ENCODE peak calls at places on chromosomes 11 and 22, in seven cellular contexts. One of them, this sample, is unnamed.

GRCh38 chr11:134755535-134755934 is 343.5 kb upstream of the B3GAT1 start:
- DNase-seq in astrocyte: no peak
- DNase-seq in psoas muscle: no peak
- DNase-seq in left ventricle myocardium inferior: no peak
- DNase-seq in transverse colon: no peak
- DNase-seq in tibial nerve: no peak
- DNase-seq in OCI-LY7: no peak
- DNase-seq in this sample: no peak

GRCh38 chr11:2562897-2563215 is 118.0 kb downstream of the KCNQ1 start:
- DNase-seq in OCI-LY7: no peak
- DNase-seq in psoas muscle: no peak
- DNase-seq in transverse colon: no peak
- DNase-seq in left ventricle myocardium inferior: no peak
- DNase-seq in astrocyte: no peak
- DNase-seq in tibial nerve: no peak
- DNase-seq in this sample: no peak

GRCh38 chr11:65559951-65560537 is 1.9 kb upstream of the LTBP3 start:
- DNase-seq in transverse colon: peak; percentile 64
- DNase-seq in psoas muscle: no peak
- DNase-seq in astrocyte: peak; percentile 55
- DNase-seq in tibial nerve: no peak
- DNase-seq in left ventricle myocardium inferior: no peak
- DNase-seq in OCI-LY7: no peak
- DNase-seq in this sample: no peak

GRCh38 chr11:121485221-121485620 is 32.5 kb upstream of the SORL1-AS1 start:
- DNase-seq in astrocyte: no peak
- DNase-seq in left ventricle myocardium inferior: no peak
- DNase-seq in OCI-LY7: no peak
- DNase-seq in psoas muscle: no peak
- DNase-seq in transverse colon: no peak
- DNase-seq in tibial nerve: no peak
- DNase-seq in this sample: no peak

GRCh38 chr11:76888989-76889388 is 28.3 kb downstream of the ACER3 start:
- DNase-seq in transverse colon: no peak
- DNase-seq in astrocyte: peak; percentile 64
- DNase-seq in tibial nerve: no peak
- DNase-seq in OCI-LY7: no peak
- DNase-seq in left ventricle myocardium inferior: no peak
- DNase-seq in psoas muscle: no peak
- DNase-seq in this sample: no peak

GRCh38 chr11:126547161-126547560 is 191.7 kb downstream of the ST3GAL4 start:
- DNase-seq in OCI-LY7: no peak
- DNase-seq in astrocyte: peak; percentile 88
- DNase-seq in transverse colon: no peak
- DNase-seq in psoas muscle: no peak
- DNase-seq in tibial nerve: no peak
- DNase-seq in left ventricle myocardium inferior: no peak
- DNase-seq in this sample: no peak

GRCh38 chr11:16587670-16588069 is 150.8 kb upstream of the C11orf58 start:
- DNase-seq in OCI-LY7: no peak
- DNase-seq in astrocyte: no peak
- DNase-seq in psoas muscle: peak; percentile 73
- DNase-seq in transverse colon: no peak
- DNase-seq in left ventricle myocardium inferior: no peak
- DNase-seq in tibial nerve: no peak
- DNase-seq in this sample: no peak

GRCh38 chr22:41286639-41287091 is 678 bp upstream of the RANGAP1 start:
- DNase-seq in tibial nerve: no peak
- DNase-seq in transverse colon: no peak
- DNase-seq in left ventricle myocardium inferior: no peak
- DNase-seq in psoas muscle: no peak
- DNase-seq in astrocyte: no peak
- DNase-seq in OCI-LY7: peak; percentile 86
- DNase-seq in this sample: peak; percentile 17

GRCh38 chr11:121143921-121144320 is 42.9 kb downstream of the TECTA start:
- DNase-seq in tibial nerve: no peak
- DNase-seq in astrocyte: no peak
- DNase-seq in transverse colon: no peak
- DNase-seq in OCI-LY7: no peak
- DNase-seq in left ventricle myocardium inferior: no peak
- DNase-seq in psoas muscle: no peak
- DNase-seq in this sample: no peak

GRCh38 chr22:49525776-49526535 is 301.7 kb downstream of the BRD1 start:
- DNase-seq in OCI-LY7: no peak
- DNase-seq in tibial nerve: no peak
- DNase-seq in astrocyte: no peak
- DNase-seq in transverse colon: no peak
- DNase-seq in psoas muscle: peak; percentile 77
- DNase-seq in left ventricle myocardium inferior: no peak
- DNase-seq in this sample: no peak

GRCh38 chr22:39528681-39529486 is 3.7 kb downstream of the RPS19BP1 start:
- DNase-seq in tibial nerve: peak; percentile 83
- DNase-seq in OCI-LY7: peak; percentile 96
- DNase-seq in astrocyte: peak; percentile 87
- DNase-seq in transverse colon: peak; percentile 95
- DNase-seq in left ventricle myocardium inferior: peak; percentile 90
- DNase-seq in psoas muscle: peak; percentile 95
- DNase-seq in this sample: peak; percentile 83

GRCh38 chr11:8368194-8368593 is 104.5 kb upstream of the LMO1 start:
- DNase-seq in left ventricle myocardium inferior: no peak
- DNase-seq in transverse colon: no peak
- DNase-seq in psoas muscle: no peak
- DNase-seq in tibial nerve: no peak
- DNase-seq in astrocyte: no peak
- DNase-seq in OCI-LY7: no peak
- DNase-seq in this sample: no peak

GRCh38 chr11:76808158-76808557 is 25.0 kb downstream of the TSKU start:
- DNase-seq in transverse colon: no peak
- DNase-seq in tibial nerve: no peak
- DNase-seq in OCI-LY7: no peak
- DNase-seq in left ventricle myocardium inferior: no peak
- DNase-seq in psoas muscle: no peak
- DNase-seq in astrocyte: no peak
- DNase-seq in this sample: no peak

GRCh38 chr22:30116362-30117117 is 36.3 kb downstream of the HORMAD2 start:
- DNase-seq in transverse colon: no peak
- DNase-seq in left ventricle myocardium inferior: no peak
- DNase-seq in astrocyte: peak; percentile 78
- DNase-seq in tibial nerve: no peak
- DNase-seq in OCI-LY7: no peak
- DNase-seq in psoas muscle: no peak
- DNase-seq in this sample: no peak

GRCh38 chr11:46346886-46347636 is at the start of gene DGKZ:
- DNase-seq in psoas muscle: peak; percentile 94
- DNase-seq in transverse colon: peak; percentile 90
- DNase-seq in OCI-LY7: peak; percentile 89
- DNase-seq in astrocyte: peak; percentile 39
- DNase-seq in tibial nerve: peak; percentile 68
- DNase-seq in left ventricle myocardium inferior: peak; percentile 86
- DNase-seq in this sample: peak; percentile 85

GRCh38 chr11:110759972-110760381 is 47.7 kb upstream of the ARHGAP20 start:
- DNase-seq in left ventricle myocardium inferior: no peak
- DNase-seq in psoas muscle: no peak
- DNase-seq in tibial nerve: no peak
- DNase-seq in OCI-LY7: no peak
- DNase-seq in astrocyte: peak; percentile 79
- DNase-seq in transverse colon: peak; percentile 23
- DNase-seq in this sample: no peak

GRCh38 chr11:94815705-94816344 is 47.7 kb downstream of the AMOTL1 start:
- DNase-seq in astrocyte: no peak
- DNase-seq in transverse colon: no peak
- DNase-seq in tibial nerve: no peak
- DNase-seq in OCI-LY7: peak; percentile 20
- DNase-seq in left ventricle myocardium inferior: no peak
- DNase-seq in psoas muscle: no peak
- DNase-seq in this sample: no peak

GRCh38 chr11:128525411-128526243 is 61.7 kb downstream of the ETS1 start:
- DNase-seq in tibial nerve: no peak
- DNase-seq in transverse colon: no peak
- DNase-seq in astrocyte: peak; percentile 92
- DNase-seq in psoas muscle: no peak
- DNase-seq in OCI-LY7: no peak
- DNase-seq in left ventricle myocardium inferior: no peak
- DNase-seq in this sample: no peak

GRCh38 chr11:19872526-19873135 is 160.0 kb downstream of the NAV2 start:
- DNase-seq in psoas muscle: no peak
- DNase-seq in transverse colon: no peak
- DNase-seq in astrocyte: no peak
- DNase-seq in left ventricle myocardium inferior: no peak
- DNase-seq in tibial nerve: no peak
- DNase-seq in OCI-LY7: no peak
- DNase-seq in this sample: no peak

GRCh38 chr11:8268530-8269461 is 5.1 kb upstream of the LMO1 start:
- DNase-seq in left ventricle myocardium inferior: no peak
- DNase-seq in psoas muscle: no peak
- DNase-seq in tibial nerve: no peak
- DNase-seq in OCI-LY7: no peak
- DNase-seq in astrocyte: no peak
- DNase-seq in transverse colon: no peak
- DNase-seq in this sample: no peak

GRCh38 chr11:67584205-67584880 is 731 bp downstream of the GSTP1 start:
- DNase-seq in astrocyte: peak; percentile 42
- DNase-seq in transverse colon: peak; percentile 84
- DNase-seq in tibial nerve: peak; percentile 62
- DNase-seq in psoas muscle: peak; percentile 86
- DNase-seq in OCI-LY7: peak; percentile 63
- DNase-seq in left ventricle myocardium inferior: peak; percentile 75
- DNase-seq in this sample: no peak

GRCh38 chr22:37228106-37229011 is 15.7 kb downstream of the RAC2 start:
- DNase-seq in OCI-LY7: no peak
- DNase-seq in psoas muscle: peak; percentile 53
- DNase-seq in left ventricle myocardium inferior: peak; percentile 43
- DNase-seq in transverse colon: peak; percentile 41
- DNase-seq in tibial nerve: no peak
- DNase-seq in astrocyte: peak; percentile 60
- DNase-seq in this sample: peak; percentile 48

GRCh38 chr11:83222499-83222898 is 29.0 kb downstream of the ANKRD42 start:
- DNase-seq in tibial nerve: no peak
- DNase-seq in transverse colon: no peak
- DNase-seq in OCI-LY7: no peak
- DNase-seq in astrocyte: peak; percentile 25
- DNase-seq in psoas muscle: no peak
- DNase-seq in left ventricle myocardium inferior: no peak
- DNase-seq in this sample: no peak

GRCh38 chr22:29483254-29483653 is 3.2 kb downstream of the NEFH start:
- DNase-seq in transverse colon: no peak
- DNase-seq in tibial nerve: no peak
- DNase-seq in astrocyte: no peak
- DNase-seq in psoas muscle: no peak
- DNase-seq in left ventricle myocardium inferior: no peak
- DNase-seq in OCI-LY7: no peak
- DNase-seq in this sample: no peak

GRCh38 chr11:44417756-44418437 is 108.0 kb upstream of the ALX4 start:
- DNase-seq in psoas muscle: no peak
- DNase-seq in left ventricle myocardium inferior: no peak
- DNase-seq in OCI-LY7: no peak
- DNase-seq in transverse colon: no peak
- DNase-seq in tibial nerve: no peak
- DNase-seq in astrocyte: no peak
- DNase-seq in this sample: no peak

GRCh38 chr11:44421090-44421675 is 111.2 kb upstream of the ALX4 start:
- DNase-seq in astrocyte: no peak
- DNase-seq in psoas muscle: no peak
- DNase-seq in transverse colon: no peak
- DNase-seq in OCI-LY7: no peak
- DNase-seq in left ventricle myocardium inferior: no peak
- DNase-seq in tibial nerve: no peak
- DNase-seq in this sample: no peak

GRCh38 chr11:44418438-44418795 is 108.5 kb upstream of the ALX4 start:
- DNase-seq in OCI-LY7: no peak
- DNase-seq in tibial nerve: no peak
- DNase-seq in psoas muscle: no peak
- DNase-seq in left ventricle myocardium inferior: no peak
- DNase-seq in astrocyte: no peak
- DNase-seq in transverse colon: no peak
- DNase-seq in this sample: no peak

DNA sequence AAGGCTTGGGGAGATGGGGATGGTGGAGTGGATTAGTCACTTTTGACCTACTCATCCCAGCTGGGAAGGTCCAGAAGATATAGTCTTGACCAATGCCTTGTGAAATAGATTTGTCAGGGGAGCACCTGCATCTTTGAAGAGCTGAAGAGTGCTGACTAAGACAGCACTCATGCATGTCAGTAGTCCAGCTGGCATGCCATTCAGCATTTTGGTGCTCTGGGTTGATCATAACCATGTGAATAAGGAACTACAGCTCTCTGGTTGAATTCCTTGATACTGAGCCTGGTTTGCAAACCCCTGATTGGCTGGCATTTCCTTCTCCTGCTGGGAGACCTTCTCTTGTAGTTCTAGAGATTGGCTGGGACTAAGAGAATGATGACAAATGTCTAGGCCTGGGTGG is 106.8 kb upstream of the ALX4 start:
- DNase-seq in astrocyte: no peak
- DNase-seq in psoas muscle: no peak
- DNase-seq in tibial nerve: no peak
- DNase-seq in transverse colon: no peak
- DNase-seq in left ventricle myocardium inferior: no peak
- DNase-seq in OCI-LY7: no peak
- DNase-seq in this sample: no peak
- H3K4me3 ChIP-seq in astrocyte: no peak overlapping the region
- H3K4me3 ChIP-seq in psoas muscle: no peak overlapping the region
- H3K4me3 ChIP-seq in tibial nerve: no peak overlapping the region
- H3K4me3 ChIP-seq in transverse colon: no peak overlapping the region
- H3K4me3 ChIP-seq in left ventricle myocardium inferior: no peak overlapping the region
- H3K4me3 ChIP-seq in OCI-LY7: no peak overlapping the region
- H3K4me3 ChIP-seq in this sample: no peak overlapping the region

GRCh38 chr11:978781-979180 is 53.1 kb downstream of the AP2A2 start:
- DNase-seq in astrocyte: no peak
- DNase-seq in transverse colon: no peak
- DNase-seq in tibial nerve: no peak
- DNase-seq in psoas muscle: no peak
- DNase-seq in left ventricle myocardium inferior: no peak
- DNase-seq in OCI-LY7: no peak
- DNase-seq in this sample: no peak
- H3K27ac ChIP-seq in astrocyte: no peak overlapping the region
- H3K27ac ChIP-seq in transverse colon: no peak overlapping the region
- H3K27ac ChIP-seq in tibial nerve: no peak overlapping the region
- H3K27ac ChIP-seq in psoas muscle: peak overlapping the region; percentile 85
- H3K27ac ChIP-seq in left ventricle myocardium inferior: no peak overlapping the region
- H3K27ac ChIP-seq in OCI-LY7: no peak overlapping the region
- H3K27ac ChIP-seq in this sample: no peak overlapping the region

GRCh38 chr22:44269117-44269498 is 43.6 kb downstream of the SHISAL1 start:
- DNase-seq in astrocyte: no peak
- DNase-seq in tibial nerve: no peak
- DNase-seq in psoas muscle: no peak
- DNase-seq in transverse colon: no peak
- DNase-seq in left ventricle myocardium inferior: no peak
- DNase-seq in OCI-LY7: no peak
- DNase-seq in this sample: no peak
- H3K4me3 ChIP-seq in astrocyte: no peak overlapping the region
- H3K4me3 ChIP-seq in tibial nerve: no peak overlapping the region
- H3K4me3 ChIP-seq in psoas muscle: no peak overlapping the region
- H3K4me3 ChIP-seq in transverse colon: no peak overlapping the region
- H3K4me3 ChIP-seq in left ventricle myocardium inferior: no peak overlapping the region
- H3K4me3 ChIP-seq in OCI-LY7: no peak overlapping the region
- H3K4me3 ChIP-seq in this sample: no peak overlapping the region

DNA sequence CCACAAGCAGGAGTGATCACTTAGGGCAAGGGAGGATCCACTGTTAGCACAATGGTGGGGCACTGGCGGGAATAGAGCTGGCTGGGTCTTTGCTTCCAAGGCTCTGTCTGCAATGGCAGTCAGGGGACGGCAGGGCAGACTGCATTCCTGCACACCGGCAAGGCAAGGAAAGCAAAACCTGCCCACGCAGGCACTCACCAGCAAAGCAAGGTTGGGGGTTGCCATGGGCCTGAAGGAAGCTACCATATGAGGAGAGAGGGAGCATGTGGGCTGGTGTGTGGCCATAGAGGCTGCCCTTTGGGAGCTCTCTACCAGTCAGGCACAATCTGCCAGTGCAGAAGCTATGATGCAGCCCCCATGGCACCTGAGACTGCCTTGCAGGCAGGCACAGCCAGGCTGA is 33.2 kb downstream of the OR8B12 start:
- DNase-seq in psoas muscle: no peak
- DNase-seq in astrocyte: no peak
- DNase-seq in tibial nerve: no peak
- DNase-seq in left ventricle myocardium inferior: no peak
- DNase-seq in transverse colon: no peak
- DNase-seq in OCI-LY7: no peak
- DNase-seq in this sample: no peak
- H3K27ac ChIP-seq in psoas muscle: no peak overlapping the region
- H3K27ac ChIP-seq in astrocyte: no peak overlapping the region
- H3K27ac ChIP-seq in tibial nerve: no peak overlapping the region
- H3K27ac ChIP-seq in left ventricle myocardium inferior: no peak overlapping the region
- H3K27ac ChIP-seq in transverse colon: no peak overlapping the region
- H3K27ac ChIP-seq in OCI-LY7: no peak overlapping the region
- H3K27ac ChIP-seq in this sample: no peak overlapping the region